ENCODE peak calls at places on chromosomes 5 and 9, in seven cellular contexts. One of them, this sample, is unnamed. For H3K4me1, the result is how much of the 10 kb centered on the place peaks cover.

GRCh38 chr9:107340920-107341632 is 58.0 kb downstream of the RAD23B start:
- DNase-seq in tibial artery: peak
- DNase-seq in vagina: no peak
- DNase-seq in colonic mucosa: peak
- DNase-seq in CD8-positive, alpha-beta T cell: peak
- DNase-seq in right lobe of liver: peak
- DNase-seq in left ventricle myocardium inferior: peak
- DNase-seq in this sample: peak

GRCh38 chr9:35010351-35010958 is 20.9 kb downstream of the DNAJB5 start:
- DNase-seq in tibial artery: no peak
- DNase-seq in vagina: no peak
- DNase-seq in colonic mucosa: no peak
- DNase-seq in CD8-positive, alpha-beta T cell: no peak
- DNase-seq in right lobe of liver: no peak
- DNase-seq in left ventricle myocardium inferior: no peak
- DNase-seq in this sample: no peak

GRCh38 chr5:172283020-172283861 is at the start of gene UBTD2:
- DNase-seq in tibial artery: peak
- DNase-seq in vagina: peak
- DNase-seq in colonic mucosa: peak
- DNase-seq in CD8-positive, alpha-beta T cell: peak
- DNase-seq in right lobe of liver: peak
- DNase-seq in left ventricle myocardium inferior: peak
- DNase-seq in this sample: peak

GRCh38 chr5:3913264-3913663 is 317.6 kb downstream of the IRX1 start:
- DNase-seq in tibial artery: no peak
- DNase-seq in vagina: no peak
- DNase-seq in colonic mucosa: no peak
- DNase-seq in CD8-positive, alpha-beta T cell: no peak
- DNase-seq in right lobe of liver: no peak
- DNase-seq in left ventricle myocardium inferior: no peak
- DNase-seq in this sample: no peak

GRCh38 chr9:127918201-127919107 is 1.6 kb upstream of the ST6GALNAC4 start:
- DNase-seq in tibial artery: no peak
- DNase-seq in vagina: no peak
- DNase-seq in colonic mucosa: peak
- DNase-seq in CD8-positive, alpha-beta T cell: no peak
- DNase-seq in right lobe of liver: peak
- DNase-seq in left ventricle myocardium inferior: no peak
- DNase-seq in this sample: no peak

GRCh38 chr5:44774279-44774880 is 34.4 kb upstream of the MRPS30 start:
- DNase-seq in tibial artery: no peak
- DNase-seq in vagina: no peak
- DNase-seq in colonic mucosa: no peak
- DNase-seq in CD8-positive, alpha-beta T cell: no peak
- DNase-seq in right lobe of liver: no peak
- DNase-seq in left ventricle myocardium inferior: no peak
- DNase-seq in this sample: no peak

GRCh38 chr5:111010783-111011182 is 60.7 kb upstream of the TSLP start:
- DNase-seq in tibial artery: no peak
- DNase-seq in vagina: no peak
- DNase-seq in colonic mucosa: no peak
- DNase-seq in CD8-positive, alpha-beta T cell: no peak
- DNase-seq in right lobe of liver: no peak
- DNase-seq in left ventricle myocardium inferior: no peak
- DNase-seq in this sample: no peak

GRCh38 chr9:79256691-79257213 is 315.0 kb upstream of the TLE4 start:
- DNase-seq in tibial artery: no peak
- DNase-seq in vagina: no peak
- DNase-seq in colonic mucosa: no peak
- DNase-seq in CD8-positive, alpha-beta T cell: no peak
- DNase-seq in right lobe of liver: no peak
- DNase-seq in left ventricle myocardium inferior: no peak
- DNase-seq in this sample: no peak

GRCh38 chr9:2015581-2016410 is 649 bp downstream of the SMARCA2 start:
- DNase-seq in tibial artery: peak
- DNase-seq in vagina: no peak
- DNase-seq in colonic mucosa: peak
- DNase-seq in CD8-positive, alpha-beta T cell: peak
- DNase-seq in right lobe of liver: peak
- DNase-seq in left ventricle myocardium inferior: peak
- DNase-seq in this sample: peak

GRCh38 chr9:1007312-1007711 is 30.9 kb downstream of the DMRT3 start:
- DNase-seq in tibial artery: no peak
- DNase-seq in vagina: no peak
- DNase-seq in colonic mucosa: no peak
- DNase-seq in CD8-positive, alpha-beta T cell: no peak
- DNase-seq in right lobe of liver: no peak
- DNase-seq in left ventricle myocardium inferior: no peak
- DNase-seq in this sample: no peak

GRCh38 chr9:94056442-94056974 is 27.8 kb upstream of the PTPDC1 start:
- DNase-seq in tibial artery: no peak
- DNase-seq in vagina: no peak
- DNase-seq in colonic mucosa: no peak
- DNase-seq in CD8-positive, alpha-beta T cell: no peak
- DNase-seq in right lobe of liver: no peak
- DNase-seq in left ventricle myocardium inferior: no peak
- DNase-seq in this sample: no peak

GRCh38 chr9:79670269-79670961 is 98.7 kb downstream of the TLE4 start:
- DNase-seq in tibial artery: no peak
- DNase-seq in vagina: peak
- DNase-seq in colonic mucosa: no peak
- DNase-seq in CD8-positive, alpha-beta T cell: no peak
- DNase-seq in right lobe of liver: no peak
- DNase-seq in left ventricle myocardium inferior: no peak
- DNase-seq in this sample: no peak

GRCh38 chr5:96172436-96172835 is 210.8 kb upstream of the ELL2 start:
- DNase-seq in tibial artery: no peak
- DNase-seq in vagina: no peak
- DNase-seq in colonic mucosa: no peak
- DNase-seq in CD8-positive, alpha-beta T cell: no peak
- DNase-seq in right lobe of liver: no peak
- DNase-seq in left ventricle myocardium inferior: no peak
- DNase-seq in this sample: no peak

GRCh38 chr9:31355159-31355882 is 1029.1 kb upstream of the ACO1 start:
- DNase-seq in tibial artery: no peak
- DNase-seq in vagina: no peak
- DNase-seq in colonic mucosa: no peak
- DNase-seq in CD8-positive, alpha-beta T cell: no peak
- DNase-seq in right lobe of liver: no peak
- DNase-seq in left ventricle myocardium inferior: no peak
- DNase-seq in this sample: no peak

GRCh38 chr5:51159606-51160005 is 223.6 kb upstream of the ISL1 start:
- DNase-seq in tibial artery: no peak
- DNase-seq in vagina: no peak
- DNase-seq in colonic mucosa: no peak
- DNase-seq in CD8-positive, alpha-beta T cell: no peak
- DNase-seq in right lobe of liver: no peak
- DNase-seq in left ventricle myocardium inferior: no peak
- DNase-seq in this sample: peak

GRCh38 chr5:124259017-124259416 is 487.4 kb downstream of the ZNF608 start:
- DNase-seq in tibial artery: no peak
- DNase-seq in vagina: no peak
- DNase-seq in colonic mucosa: no peak
- DNase-seq in CD8-positive, alpha-beta T cell: no peak
- DNase-seq in right lobe of liver: no peak
- DNase-seq in left ventricle myocardium inferior: no peak
- DNase-seq in this sample: no peak

DNA sequence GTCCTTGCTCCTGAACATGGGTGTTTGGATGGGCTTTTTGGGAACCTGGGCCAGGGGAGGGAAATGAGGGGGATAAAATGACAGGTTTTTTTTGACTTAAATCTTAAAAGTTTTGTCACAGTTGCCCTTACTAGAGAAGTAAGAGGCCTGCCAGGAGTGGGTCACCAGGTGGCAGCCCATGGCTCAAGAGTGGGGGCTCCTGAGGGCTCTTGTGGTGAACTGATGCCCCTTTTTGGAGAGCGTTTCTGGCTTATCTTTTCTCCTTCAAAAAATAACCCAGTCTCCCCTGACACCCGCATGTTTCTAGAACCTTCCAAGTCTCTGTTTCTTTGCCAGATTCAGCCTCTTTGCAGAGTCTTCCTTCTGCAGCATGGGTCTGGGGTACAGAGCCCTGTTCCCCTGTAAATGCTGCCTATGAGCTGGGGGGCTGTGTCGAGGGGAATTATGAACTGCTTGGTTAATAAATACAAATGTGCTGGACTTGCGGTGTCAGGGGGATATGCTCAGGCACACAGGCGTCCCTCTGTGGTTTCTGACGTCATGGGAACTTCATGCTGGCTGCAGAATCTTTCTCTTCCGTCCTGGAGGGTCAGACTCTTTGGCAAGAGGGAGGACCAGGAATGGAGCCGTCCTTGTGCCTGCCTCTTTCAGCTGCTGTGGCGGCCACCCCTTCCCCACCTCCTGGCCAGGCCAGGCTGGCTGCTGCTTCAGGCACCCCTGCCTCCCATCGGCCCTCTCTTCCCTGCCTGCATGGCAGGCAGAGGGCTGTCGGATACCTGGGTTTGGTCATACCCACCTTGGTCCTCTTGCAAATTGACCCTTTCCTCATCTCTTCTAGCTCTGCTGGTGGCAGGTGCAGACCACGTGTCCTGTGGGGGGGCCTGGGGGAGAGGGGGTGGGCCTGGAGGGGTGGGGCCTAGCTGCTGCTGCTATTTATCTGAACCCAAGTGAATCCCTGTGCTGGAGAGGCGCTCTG is 30.1 kb downstream of the PTPA start:
- DNase-seq in tibial artery: peak
- DNase-seq in vagina: peak
- DNase-seq in colonic mucosa: peak
- DNase-seq in CD8-positive, alpha-beta T cell: no peak
- DNase-seq in right lobe of liver: peak
- DNase-seq in left ventricle myocardium inferior: peak
- DNase-seq in this sample: peak
- H3K4me1 ChIP-seq in tibial artery: half or more
- H3K4me1 ChIP-seq in vagina: half or more
- H3K4me1 ChIP-seq in colonic mucosa: under half
- H3K4me1 ChIP-seq in CD8-positive, alpha-beta T cell: under half
- H3K4me1 ChIP-seq in right lobe of liver: under half
- H3K4me1 ChIP-seq in left ventricle myocardium inferior: half or more
- H3K4me1 ChIP-seq in this sample: half or more

DNA sequence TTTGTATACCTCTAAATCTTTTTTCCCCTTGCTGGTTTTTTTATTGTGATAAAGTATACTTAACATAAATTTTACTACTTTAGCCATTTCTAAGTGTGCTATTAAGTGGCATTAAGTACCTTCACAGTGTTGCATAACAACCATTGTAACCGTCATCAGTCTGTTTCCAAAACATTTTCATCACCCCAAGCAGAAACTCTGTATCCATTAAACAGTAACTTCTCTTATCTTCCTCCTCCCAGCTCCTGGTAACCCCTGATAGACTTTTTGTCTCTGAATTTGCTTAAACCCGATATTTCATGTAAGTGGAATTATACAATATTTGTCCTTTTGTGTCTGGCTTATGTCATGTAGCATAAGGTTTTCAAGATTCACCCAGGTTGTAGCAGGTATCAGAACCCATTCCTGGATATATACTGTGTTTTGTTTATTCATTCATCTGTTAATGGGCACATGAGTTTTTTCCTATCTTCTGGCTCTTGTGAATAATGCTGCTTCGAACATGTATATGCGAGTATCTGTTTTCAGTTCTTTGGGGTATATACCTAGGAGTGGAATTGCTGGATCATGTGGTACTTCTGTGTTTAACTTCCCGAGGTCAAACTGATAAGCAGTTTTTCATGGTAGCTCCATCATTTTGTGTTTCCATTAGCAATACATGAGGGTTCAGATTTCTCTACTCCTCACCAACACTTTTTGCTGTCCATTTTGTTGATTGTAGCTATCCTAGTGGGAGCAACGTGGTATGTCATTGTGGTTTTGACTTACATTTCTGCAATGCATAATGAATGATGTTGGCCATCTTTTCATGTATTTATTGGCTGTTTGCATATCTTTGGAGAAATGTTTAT is 66.5 kb downstream of the EHMT1 start:
- DNase-seq in tibial artery: no peak
- DNase-seq in vagina: no peak
- DNase-seq in colonic mucosa: no peak
- DNase-seq in CD8-positive, alpha-beta T cell: no peak
- DNase-seq in right lobe of liver: no peak
- DNase-seq in left ventricle myocardium inferior: no peak
- DNase-seq in this sample: no peak
- TF ChIP-seq CTCF in tibial artery: no peak
- TF ChIP-seq CTCF in vagina: no peak
- TF ChIP-seq CTCF in colonic mucosa: no peak
- TF ChIP-seq CTCF in CD8-positive, alpha-beta T cell: no peak
- TF ChIP-seq CTCF in right lobe of liver: no peak
- TF ChIP-seq CTCF in left ventricle myocardium inferior: no peak
- TF ChIP-seq CTCF in this sample: no peak

GRCh38 chr9:125121156-125121555 is 22.2 kb downstream of the SCAI start:
- DNase-seq in tibial artery: no peak
- DNase-seq in vagina: no peak
- DNase-seq in colonic mucosa: no peak
- DNase-seq in CD8-positive, alpha-beta T cell: no peak
- DNase-seq in right lobe of liver: no peak
- DNase-seq in left ventricle myocardium inferior: no peak
- DNase-seq in this sample: no peak
- H3K4me1 ChIP-seq in tibial artery: under half
- H3K4me1 ChIP-seq in vagina: under half
- H3K4me1 ChIP-seq in colonic mucosa: under half
- H3K4me1 ChIP-seq in CD8-positive, alpha-beta T cell: under half
- H3K4me1 ChIP-seq in right lobe of liver: under half
- H3K4me1 ChIP-seq in left ventricle myocardium inferior: under half
- H3K4me1 ChIP-seq in this sample: under half

GRCh38 chr9:38120961-38121360 is 51.9 kb upstream of the SHB start:
- DNase-seq in tibial artery: no peak
- DNase-seq in vagina: peak
- DNase-seq in colonic mucosa: no peak
- DNase-seq in CD8-positive, alpha-beta T cell: no peak
- DNase-seq in right lobe of liver: no peak
- DNase-seq in left ventricle myocardium inferior: no peak
- DNase-seq in this sample: no peak

GRCh38 chr9:38114905-38115304 is 45.9 kb upstream of the SHB start:
- DNase-seq in tibial artery: no peak
- DNase-seq in vagina: peak
- DNase-seq in colonic mucosa: no peak
- DNase-seq in CD8-positive, alpha-beta T cell: no peak
- DNase-seq in right lobe of liver: no peak
- DNase-seq in left ventricle myocardium inferior: no peak
- DNase-seq in this sample: no peak

GRCh38 chr9:38119570-38119969 is 50.5 kb upstream of the SHB start:
- DNase-seq in tibial artery: no peak
- DNase-seq in vagina: no peak
- DNase-seq in colonic mucosa: no peak
- DNase-seq in CD8-positive, alpha-beta T cell: no peak
- DNase-seq in right lobe of liver: no peak
- DNase-seq in left ventricle myocardium inferior: no peak
- DNase-seq in this sample: no peak

GRCh38 chr9:38118862-38119435 is 49.9 kb upstream of the SHB start:
- DNase-seq in tibial artery: no peak
- DNase-seq in vagina: no peak
- DNase-seq in colonic mucosa: no peak
- DNase-seq in CD8-positive, alpha-beta T cell: no peak
- DNase-seq in right lobe of liver: no peak
- DNase-seq in left ventricle myocardium inferior: no peak
- DNase-seq in this sample: no peak

DNA sequence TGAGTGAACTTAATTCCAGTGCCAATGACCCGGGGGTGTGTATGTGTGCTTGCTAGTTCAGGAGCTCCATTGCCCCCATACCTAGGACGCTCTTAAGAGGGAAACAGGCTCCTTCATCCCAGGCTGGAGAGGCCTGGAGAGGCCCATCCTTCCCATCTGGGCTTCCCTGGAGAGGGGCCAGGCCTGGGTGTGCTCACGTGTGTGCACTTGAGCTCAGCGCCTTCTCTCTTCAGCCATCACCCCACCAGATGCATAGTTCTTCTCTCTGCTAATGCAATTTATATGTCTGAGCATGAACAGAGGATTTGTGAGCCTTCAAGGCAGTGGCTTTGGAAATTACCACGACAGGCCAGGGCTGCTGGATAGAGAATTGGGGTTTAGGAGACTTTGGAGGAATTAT is 48.6 kb upstream of the SHB start:
- DNase-seq in tibial artery: no peak
- DNase-seq in vagina: peak
- DNase-seq in colonic mucosa: no peak
- DNase-seq in CD8-positive, alpha-beta T cell: no peak
- DNase-seq in right lobe of liver: no peak
- DNase-seq in left ventricle myocardium inferior: no peak
- DNase-seq in this sample: no peak
- TF ChIP-seq CTCF in tibial artery: no peak
- TF ChIP-seq CTCF in vagina: no peak
- TF ChIP-seq CTCF in colonic mucosa: no peak
- TF ChIP-seq CTCF in CD8-positive, alpha-beta T cell: no peak
- TF ChIP-seq CTCF in right lobe of liver: no peak
- TF ChIP-seq CTCF in left ventricle myocardium inferior: no peak
- TF ChIP-seq CTCF in this sample: no peak